ENCODE peak calls at places on chromosomes 12 and 14, in ten cellular contexts. F is dorsolateral prefrontal cortex; B is 8988T; J is activated naive CD4-positive, alpha-beta T cell treated with anti-CD3 and anti-CD28 coated beads, Interleukin-2, amount 10 ng/mL, durations not matched to agents 7 days and 5 days; T is hypothalamus; V is central memory CD4-positive, alpha-beta T cell; D is activated T-cell treated with anti-CD3 and anti-CD28 coated beads, Interleukin-2, amount 50 U/mL, for 72 hours; A is activated gamma-delta T cell treated with Interleukin-2 at 50 U/mL for 16 hours; U is A673; C is GM13977. N is an unnamed sample.

GRCh38 chr12:81815611-81816010 is 56.5 kb upstream of the PPFIA2 start:
- DNase-seq in F (no peak), B (no peak), J (no peak), T (no peak), V (no peak), D (no peak), A (no peak), U (no peak), C (no peak), N (no peak)

GRCh38 chr12:82685721-82686222 is 934 bp upstream of the TMTC2 start:
- DNase-seq in F (peak), B (peak), J (peak), T (peak), V (peak), D (peak), A (peak), U (peak), C (peak), N (peak)

GRCh38 chr14:62956413-62956812 is 88.8 kb downstream of the KCNH5 start:
- DNase-seq in F (no peak), B (no peak), J (no peak), T (no peak), V (no peak), D (no peak), A (no peak), U (no peak), C (no peak), N (no peak)

GRCh38 chr14:80809663-80810062 is 131.9 kb downstream of the CEP128 start:
- DNase-seq in F (no peak), B (no peak), J (no peak), T (no peak), V (no peak), D (no peak), A (no peak), U (no peak), C (no peak), N (no peak)

GRCh38 chr12:112496493-112496892 is 77.7 kb downstream of the PTPN11 start:
- DNase-seq in F (no peak), B (no peak), J (no peak), T (no peak), V (no peak), D (peak), A (no peak), U (no peak), C (peak), N (peak)

GRCh38 chr14:99009875-99010274 is 262.1 kb downstream of the BCL11B start:
- DNase-seq in F (no peak), B (no peak), J (peak), T (no peak), V (peak), D (no peak), A (no peak), U (no peak), C (no peak), N (no peak)

GRCh38 chr12:122459211-122459610 is 36.7 kb upstream of the CLIP1 start:
- DNase-seq in F (no peak), B (no peak), J (no peak), T (no peak), V (no peak), D (no peak), A (no peak), U (no peak), C (no peak), N (no peak)

GRCh38 chr12:54135621-54136027 is 53.2 kb downstream of the SMUG1 start:
- DNase-seq in F (no peak), B (no peak), J (no peak), T (no peak), V (no peak), D (no peak), A (no peak), U (no peak), C (no peak), N (no peak)

GRCh38 chr14:94022532-94023411 is 3.4 kb upstream of the OTUB2 start:
- DNase-seq in F (no peak), B (no peak), J (no peak), T (no peak), V (no peak), D (no peak), A (no peak), U (no peak), C (no peak), N (no peak)

GRCh38 chr14:88669346-88669745 is 106.5 kb downstream of the ZC3H14 start:
- DNase-seq in F (no peak), B (no peak), J (no peak), T (no peak), V (no peak), D (no peak), A (no peak), U (no peak), C (no peak), N (no peak)

N was measured in GM20000.